ENCODE peak calls at places on chromosomes 2 and 18, in eight cellular contexts. One of them, this sample, is unnamed.

GRCh38 chr18:76992226-76993084 is 140.1 kb downstream of the MBP start:
- DNase-seq in coronary artery: no peak
- DNase-seq in psoas muscle: no peak
- DNase-seq in right cardiac atrium: no peak
- DNase-seq in endothelial cell: no peak
- DNase-seq in NCI-H774: no peak
- DNase-seq in spleen: peak; percentile 55
- DNase-seq in AML-193: no peak
- DNase-seq in this sample: no peak

GRCh38 chr18:12855886-12856285 is 28.2 kb downstream of the PTPN2 start:
- DNase-seq in coronary artery: no peak
- DNase-seq in psoas muscle: no peak
- DNase-seq in right cardiac atrium: no peak
- DNase-seq in endothelial cell: no peak
- DNase-seq in NCI-H774: no peak
- DNase-seq in spleen: no peak
- DNase-seq in AML-193: no peak
- DNase-seq in this sample: no peak

GRCh38 chr18:35949903-35950627 is 22.4 kb upstream of the RMP24 start:
- DNase-seq in coronary artery: no peak
- DNase-seq in psoas muscle: peak; percentile 72
- DNase-seq in right cardiac atrium: peak; percentile 78
- DNase-seq in endothelial cell: peak; percentile 61
- DNase-seq in NCI-H774: peak; percentile 69
- DNase-seq in spleen: peak; percentile 86
- DNase-seq in AML-193: no peak
- DNase-seq in this sample: peak; percentile 23

GRCh38 chr18:42954887-42955286 is 160.6 kb downstream of the RIT2 start:
- DNase-seq in coronary artery: no peak
- DNase-seq in psoas muscle: no peak
- DNase-seq in right cardiac atrium: no peak
- DNase-seq in endothelial cell: no peak
- DNase-seq in NCI-H774: no peak
- DNase-seq in spleen: no peak
- DNase-seq in AML-193: no peak
- DNase-seq in this sample: no peak

GRCh38 chr2:42048318-42049251 is 764 bp downstream of the PKDCC start:
- DNase-seq in coronary artery: no peak
- DNase-seq in psoas muscle: peak; percentile 65
- DNase-seq in right cardiac atrium: peak; percentile 74
- DNase-seq in endothelial cell: peak; percentile 39
- DNase-seq in NCI-H774: peak; percentile 7
- DNase-seq in spleen: no peak
- DNase-seq in AML-193: no peak
- DNase-seq in this sample: no peak

GRCh38 chr2:59413751-59414570 is 1139.5 kb downstream of the BCL11A start:
- DNase-seq in coronary artery: no peak
- DNase-seq in psoas muscle: no peak
- DNase-seq in right cardiac atrium: no peak
- DNase-seq in endothelial cell: no peak
- DNase-seq in NCI-H774: no peak
- DNase-seq in spleen: no peak
- DNase-seq in AML-193: no peak
- DNase-seq in this sample: no peak

GRCh38 chr2:225002656-225003045 is 39.6 kb downstream of the DOCK10 start:
- DNase-seq in coronary artery: no peak
- DNase-seq in psoas muscle: no peak
- DNase-seq in right cardiac atrium: no peak
- DNase-seq in endothelial cell: no peak
- DNase-seq in NCI-H774: peak; percentile 9
- DNase-seq in spleen: peak; percentile 75
- DNase-seq in AML-193: no peak
- DNase-seq in this sample: no peak

GRCh38 chr2:109410021-109410815 is 203.5 kb downstream of the SEPTIN10 start:
- DNase-seq in coronary artery: no peak
- DNase-seq in psoas muscle: peak; percentile 81
- DNase-seq in right cardiac atrium: peak; percentile 51
- DNase-seq in endothelial cell: no peak
- DNase-seq in NCI-H774: no peak
- DNase-seq in spleen: no peak
- DNase-seq in AML-193: no peak
- DNase-seq in this sample: no peak

GRCh38 chr2:96584017-96584416 is 47.5 kb downstream of the ARID5A start:
- DNase-seq in coronary artery: no peak
- DNase-seq in psoas muscle: no peak
- DNase-seq in right cardiac atrium: no peak
- DNase-seq in endothelial cell: no peak
- DNase-seq in NCI-H774: no peak
- DNase-seq in spleen: no peak
- DNase-seq in AML-193: no peak
- DNase-seq in this sample: no peak

GRCh38 chr2:209125291-209125690 is 298.6 kb upstream of the MAP2 start:
- DNase-seq in coronary artery: no peak
- DNase-seq in psoas muscle: no peak
- DNase-seq in right cardiac atrium: no peak
- DNase-seq in endothelial cell: no peak
- DNase-seq in NCI-H774: no peak
- DNase-seq in spleen: no peak
- DNase-seq in AML-193: no peak
- DNase-seq in this sample: no peak

GRCh38 chr2:36245632-36246031 is 109.9 kb upstream of the CRIM1 start:
- DNase-seq in coronary artery: no peak
- DNase-seq in psoas muscle: no peak
- DNase-seq in right cardiac atrium: no peak
- DNase-seq in endothelial cell: no peak
- DNase-seq in NCI-H774: no peak
- DNase-seq in spleen: no peak
- DNase-seq in AML-193: peak; percentile 69
- DNase-seq in this sample: no peak

GRCh38 chr2:205245652-205246051 is 436.6 kb upstream of the NRP2 start:
- DNase-seq in coronary artery: no peak
- DNase-seq in psoas muscle: no peak
- DNase-seq in right cardiac atrium: no peak
- DNase-seq in endothelial cell: no peak
- DNase-seq in NCI-H774: no peak
- DNase-seq in spleen: no peak
- DNase-seq in AML-193: no peak
- DNase-seq in this sample: no peak

GRCh38 chr2:2777876-2778275 is 446.8 kb upstream of the MYT1L start:
- DNase-seq in coronary artery: no peak
- DNase-seq in psoas muscle: no peak
- DNase-seq in right cardiac atrium: no peak
- DNase-seq in endothelial cell: no peak
- DNase-seq in NCI-H774: no peak
- DNase-seq in spleen: no peak
- DNase-seq in AML-193: no peak
- DNase-seq in this sample: no peak

GRCh38 chr18:54357082-54357659 is 487 bp downstream of the STARD6 start:
- DNase-seq in coronary artery: no peak
- DNase-seq in psoas muscle: no peak
- DNase-seq in right cardiac atrium: no peak
- DNase-seq in endothelial cell: no peak
- DNase-seq in NCI-H774: no peak
- DNase-seq in spleen: no peak
- DNase-seq in AML-193: no peak
- DNase-seq in this sample: no peak

GRCh38 chr2:71498261-71498701 is 44.9 kb downstream of the DYSF start:
- DNase-seq in coronary artery: no peak
- DNase-seq in psoas muscle: no peak
- DNase-seq in right cardiac atrium: no peak
- DNase-seq in endothelial cell: no peak
- DNase-seq in NCI-H774: no peak
- DNase-seq in spleen: no peak
- DNase-seq in AML-193: no peak
- DNase-seq in this sample: no peak

GRCh38 chr2:224412064-224412921 is 10.4 kb upstream of the FAM124B start:
- DNase-seq in coronary artery: no peak
- DNase-seq in psoas muscle: peak; percentile 66
- DNase-seq in right cardiac atrium: no peak
- DNase-seq in endothelial cell: no peak
- DNase-seq in NCI-H774: no peak
- DNase-seq in spleen: no peak
- DNase-seq in AML-193: no peak
- DNase-seq in this sample: no peak

GRCh38 chr18:13580351-13580750 is 146.0 kb downstream of the FAM210A start:
- DNase-seq in coronary artery: peak; percentile 71
- DNase-seq in psoas muscle: no peak
- DNase-seq in right cardiac atrium: no peak
- DNase-seq in endothelial cell: no peak
- DNase-seq in NCI-H774: no peak
- DNase-seq in spleen: no peak
- DNase-seq in AML-193: no peak
- DNase-seq in this sample: no peak

GRCh38 chr2:235868224-235868623 is 300.0 kb downstream of the GBX2 start:
- DNase-seq in coronary artery: peak; percentile 68
- DNase-seq in psoas muscle: no peak
- DNase-seq in right cardiac atrium: no peak
- DNase-seq in endothelial cell: no peak
- DNase-seq in NCI-H774: no peak
- DNase-seq in spleen: no peak
- DNase-seq in AML-193: no peak
- DNase-seq in this sample: no peak

GRCh38 chr2:238484522-238485452 is 58.1 kb downstream of the ASB1 start:
- DNase-seq in coronary artery: no peak
- DNase-seq in psoas muscle: no peak
- DNase-seq in right cardiac atrium: no peak
- DNase-seq in endothelial cell: no peak
- DNase-seq in NCI-H774: no peak
- DNase-seq in spleen: no peak
- DNase-seq in AML-193: no peak
- DNase-seq in this sample: no peak

GRCh38 chr2:201150454-201151020 is 32.4 kb upstream of the CASP10 start:
- DNase-seq in coronary artery: no peak
- DNase-seq in psoas muscle: no peak
- DNase-seq in right cardiac atrium: no peak
- DNase-seq in endothelial cell: no peak
- DNase-seq in NCI-H774: no peak
- DNase-seq in spleen: no peak
- DNase-seq in AML-193: no peak
- DNase-seq in this sample: no peak

GRCh38 chr18:8471373-8471772 is 137.9 kb upstream of the RAB12 start:
- DNase-seq in coronary artery: no peak
- DNase-seq in psoas muscle: no peak
- DNase-seq in right cardiac atrium: no peak
- DNase-seq in endothelial cell: no peak
- DNase-seq in NCI-H774: no peak
- DNase-seq in spleen: no peak
- DNase-seq in AML-193: no peak
- DNase-seq in this sample: no peak

GRCh38 chr18:77105680-77106079 is 26.9 kb downstream of the MBP start:
- DNase-seq in coronary artery: no peak
- DNase-seq in psoas muscle: no peak
- DNase-seq in right cardiac atrium: peak; percentile 12
- DNase-seq in endothelial cell: no peak
- DNase-seq in NCI-H774: no peak
- DNase-seq in spleen: no peak
- DNase-seq in AML-193: no peak
- DNase-seq in this sample: no peak

GRCh38 chr2:111633139-111633538 is 250.9 kb downstream of the ANAPC1 start:
- DNase-seq in coronary artery: no peak
- DNase-seq in psoas muscle: no peak
- DNase-seq in right cardiac atrium: no peak
- DNase-seq in endothelial cell: no peak
- DNase-seq in NCI-H774: no peak
- DNase-seq in spleen: no peak
- DNase-seq in AML-193: no peak
- DNase-seq in this sample: no peak

GRCh38 chr2:204060896-204061640 is 124.5 kb downstream of the ICOS start:
- DNase-seq in coronary artery: no peak
- DNase-seq in psoas muscle: no peak
- DNase-seq in right cardiac atrium: no peak
- DNase-seq in endothelial cell: no peak
- DNase-seq in NCI-H774: no peak
- DNase-seq in spleen: no peak
- DNase-seq in AML-193: no peak
- DNase-seq in this sample: no peak

GRCh38 chr2:128808462-128809255 is 490.0 kb upstream of the HS6ST1 start:
- DNase-seq in coronary artery: no peak
- DNase-seq in psoas muscle: no peak
- DNase-seq in right cardiac atrium: no peak
- DNase-seq in endothelial cell: no peak
- DNase-seq in NCI-H774: no peak
- DNase-seq in spleen: no peak
- DNase-seq in AML-193: no peak
- DNase-seq in this sample: no peak

GRCh38 chr2:159195719-159196118 is 90.8 kb downstream of the WDSUB1 start:
- DNase-seq in coronary artery: no peak
- DNase-seq in psoas muscle: no peak
- DNase-seq in right cardiac atrium: peak; percentile 73
- DNase-seq in endothelial cell: no peak
- DNase-seq in NCI-H774: no peak
- DNase-seq in spleen: peak; percentile 57
- DNase-seq in AML-193: no peak
- DNase-seq in this sample: no peak

GRCh38 chr2:220077488-220077887 is 450.1 kb downstream of the SLC4A3 start:
- DNase-seq in coronary artery: no peak
- DNase-seq in psoas muscle: no peak
- DNase-seq in right cardiac atrium: no peak
- DNase-seq in endothelial cell: no peak
- DNase-seq in NCI-H774: no peak
- DNase-seq in spleen: no peak
- DNase-seq in AML-193: no peak
- DNase-seq in this sample: no peak

GRCh38 chr2:236712961-236713673 is 143.5 kb downstream of the ACKR3 start:
- DNase-seq in coronary artery: no peak
- DNase-seq in psoas muscle: no peak
- DNase-seq in right cardiac atrium: no peak
- DNase-seq in endothelial cell: no peak
- DNase-seq in NCI-H774: no peak
- DNase-seq in spleen: no peak
- DNase-seq in AML-193: no peak
- DNase-seq in this sample: no peak

GRCh38 chr18:47528343-47528742 is 276.9 kb upstream of the SKOR2 start:
- DNase-seq in coronary artery: no peak
- DNase-seq in psoas muscle: no peak
- DNase-seq in right cardiac atrium: no peak
- DNase-seq in endothelial cell: no peak
- DNase-seq in NCI-H774: no peak
- DNase-seq in spleen: no peak
- DNase-seq in AML-193: peak; percentile 76
- DNase-seq in this sample: no peak

GRCh38 chr2:55148269-55148668 is 83.8 kb downstream of the CLHC1 start:
- DNase-seq in coronary artery: no peak
- DNase-seq in psoas muscle: no peak
- DNase-seq in right cardiac atrium: no peak
- DNase-seq in endothelial cell: no peak
- DNase-seq in NCI-H774: peak; percentile 35
- DNase-seq in spleen: no peak
- DNase-seq in AML-193: no peak
- DNase-seq in this sample: no peak

GRCh38 chr18:56650944-56651770 is at the start of gene WDR7:
- DNase-seq in coronary artery: peak; percentile 99
- DNase-seq in psoas muscle: peak; percentile 98
- DNase-seq in right cardiac atrium: peak; percentile 98
- DNase-seq in endothelial cell: peak; percentile 90
- DNase-seq in NCI-H774: peak; percentile 95
- DNase-seq in spleen: peak; percentile 98
- DNase-seq in AML-193: peak; percentile 93
- DNase-seq in this sample: peak; percentile 60

GRCh38 chr2:208545398-208546042 is 138.9 kb downstream of the PTH2R start:
- DNase-seq in coronary artery: no peak
- DNase-seq in psoas muscle: no peak
- DNase-seq in right cardiac atrium: no peak
- DNase-seq in endothelial cell: peak; percentile 23
- DNase-seq in NCI-H774: peak; percentile 90
- DNase-seq in spleen: no peak
- DNase-seq in AML-193: no peak
- DNase-seq in this sample: no peak

GRCh38 chr2:127049927-127050802 is 56.8 kb downstream of the BIN1 start:
- DNase-seq in coronary artery: peak; percentile 73
- DNase-seq in psoas muscle: peak; percentile 88
- DNase-seq in right cardiac atrium: peak; percentile 86
- DNase-seq in endothelial cell: peak; percentile 86
- DNase-seq in NCI-H774: peak; percentile 9
- DNase-seq in spleen: peak; percentile 89
- DNase-seq in AML-193: no peak
- DNase-seq in this sample: peak; percentile 77

GRCh38 chr2:25912851-25913695 is 34.8 kb upstream of the ASXL2 start:
- DNase-seq in coronary artery: no peak
- DNase-seq in psoas muscle: no peak
- DNase-seq in right cardiac atrium: no peak
- DNase-seq in endothelial cell: no peak
- DNase-seq in NCI-H774: no peak
- DNase-seq in spleen: no peak
- DNase-seq in AML-193: no peak
- DNase-seq in this sample: no peak

This sample was measured in GM18507.